ENCODE peak calls at places on chromosomes 3 and 15, in seven cellular contexts. A, N, I, H, G, Z and U are unnamed samples.

GRCh38 chr3:129259612-129260477 is 10.4 kb downstream of the COPG1 start:
- DNase-seq in I (no peak), Z (no peak), H (no peak), G (peak), N (no peak), A (no peak), U (no peak)

GRCh38 chr15:23403550-23403949 is 43.5 kb downstream of the GOLGA6L2 start:
- DNase-seq in N (no peak), H (no peak), I (no peak), G (no peak), A (no peak), Z (no peak), U (no peak)

GRCh38 chr15:90266485-90266884 is 1.0 kb downstream of the NGRN start:
- DNase-seq in A (no peak), Z (no peak), I (no peak), G (no peak), H (no peak), N (no peak), U (no peak)

GRCh38 chr3:77147836-77148578 is 108.1 kb downstream of the ROBO2 start:
- DNase-seq in N (no peak), Z (no peak), H (no peak), A (no peak), I (no peak), G (no peak), U (no peak)

GRCh38 chr3:3799173-3800075 is at the start of gene LRRN1:
- DNase-seq in G (peak), Z (no peak), I (no peak), H (peak), N (peak), A (peak), U (no peak)

GRCh38 chr15:70142322-70143191 is 44.8 kb upstream of the TLE3 start:
- DNase-seq in I (no peak), G (no peak), H (no peak), N (no peak), A (no peak), Z (no peak), U (no peak)

GRCh38 chr3:188861847-188862740 is 309.7 kb upstream of the TPRG1 start:
- DNase-seq in I (no peak), G (no peak), N (peak), A (no peak), H (no peak), Z (no peak), U (no peak)

GRCh38 chr15:25176991-25177954 is 222.5 kb downstream of the SNRPN start:
- DNase-seq in A (peak), H (peak), N (no peak), G (peak), Z (no peak), I (no peak), U (peak)

GRCh38 chr3:151592287-151592686 is 131.4 kb upstream of the IGSF10 start:
- DNase-seq in A (no peak), I (no peak), Z (no peak), G (no peak), H (no peak), N (no peak), U (no peak)

GRCh38 chr3:132726341-132726823 is 4.2 kb upstream of the NPHP3 start:
- DNase-seq in H (no peak), I (no peak), A (no peak), G (no peak), Z (no peak), N (no peak), U (no peak)

GRCh38 chr3:139109271-139109670 is 64.6 kb upstream of the PRR23C start:
- DNase-seq in G (no peak), I (no peak), N (no peak), Z (no peak), A (no peak), H (no peak), U (no peak)

GRCh38 chr3:190847423-190847822 is 15.1 kb downstream of the GMNC start:
- DNase-seq in Z (no peak), N (no peak), A (no peak), H (no peak), G (no peak), I (no peak), U (no peak)

GRCh38 chr15:64906402-64906801 is 5.3 kb upstream of the ANKDD1A start:
- DNase-seq in A (no peak), G (no peak), N (no peak), I (no peak), Z (no peak), H (no peak), U (no peak)

GRCh38 chr15:39304931-39305728 is 275.7 kb upstream of the THBS1 start:
- DNase-seq in N (no peak), I (no peak), A (no peak), H (no peak), G (no peak), Z (no peak), U (no peak)

GRCh38 chr15:39362832-39363561 is 217.9 kb upstream of the THBS1 start:
- DNase-seq in G (no peak), I (peak), N (no peak), A (no peak), Z (peak), H (no peak), U (no peak)

GRCh38 chr3:146189519-146190173 is 28.7 kb upstream of the PLOD2 start:
- DNase-seq in N (peak), I (no peak), G (no peak), H (peak), A (peak), Z (peak), U (no peak)

GRCh38 chr3:30368978-30369377 is 237.4 kb upstream of the TGFBR2 start:
- DNase-seq in G (no peak), I (peak), N (no peak), A (no peak), H (no peak), Z (peak), U (no peak)

GRCh38 chr3:154795582-154795981 is 284.5 kb upstream of the MME start:
- DNase-seq in A (no peak), Z (no peak), N (no peak), H (no peak), I (peak), G (no peak), U (no peak)